ENCODE peak calls at places on chromosome 11, in nine cellular contexts. J is GOT3; Z is NCI-H1436 treated with DMSO at 0.1 percent for 48 hours; R is fibroblast of the conjunctiva; D is AG09319; Y is activated T-helper 1 cell treated with anti-CD3 and anti-CD28 coated beads, Interleukin-12 subunit alpha, Interleukin-12 subunit beta, Interleukin-2, Interleukin-4 antibody, amounts not matched to agents 30 ng/mL and 10 ng/mL and 1 ng/mL, durations not matched to agents 14 hours and 24 hours and 36 hours; V is T-helper 9 cell; T is GDM1; P is heart left ventricle. M is an unnamed sample.

GRCh38 chr11:66860449-66860831 is 3.6 kb downstream of the LRFN4 start:
- DNase-seq in R (no peak), T (no peak), J (no peak), D (no peak), Y (no peak), P (peak), Z (no peak), V (no peak), M (no peak)

GRCh38 chr11:89495951-89496350 is 4.8 kb upstream of the NOX4 start:
- DNase-seq in D (peak), J (no peak), Y (no peak), P (peak), V (no peak), Z (no peak), T (no peak), R (no peak), M (no peak)

GRCh38 chr11:68994161-68994890 is 13.5 kb upstream of the MRGPRD start:
- DNase-seq in J (no peak), D (no peak), R (no peak), V (no peak), P (no peak), Z (no peak), Y (no peak), T (no peak), M (no peak)

GRCh38 chr11:128291835-128292234 is 295.5 kb downstream of the ETS1 start:
- DNase-seq in D (no peak), J (no peak), Z (no peak), V (peak), Y (peak), R (no peak), P (no peak), T (no peak), M (peak)

GRCh38 chr11:16338397-16338796 is 17.9 kb downstream of the SOX6 start:
- DNase-seq in V (no peak), T (no peak), R (no peak), D (no peak), Z (no peak), P (no peak), J (no peak), Y (no peak), M (no peak)

GRCh38 chr11:110251837-110252236 is 44.6 kb downstream of the RDX start:
- DNase-seq in V (no peak), Z (no peak), Y (no peak), R (peak), D (peak), J (no peak), P (peak), T (no peak), M (no peak)

GRCh38 chr11:106159846-106160245 is 82.4 kb downstream of the AASDHPPT start:
- DNase-seq in J (no peak), Y (no peak), T (no peak), R (peak), Z (no peak), V (no peak), P (no peak), D (no peak), M (no peak)

GRCh38 chr11:62353841-62354240 is 16.6 kb downstream of the ASRGL1 start:
- DNase-seq in V (no peak), R (no peak), T (no peak), Y (no peak), Z (no peak), D (no peak), P (no peak), J (no peak), M (no peak)

GRCh38 chr11:66864924-66865697 is 8.2 kb downstream of the LRFN4 start:
- DNase-seq in V (no peak), T (no peak), R (no peak), Z (no peak), J (no peak), D (no peak), Y (no peak), P (peak), M (no peak)

GRCh38 chr11:12516387-12517110 is 139.2 kb downstream of the PARVA start:
- DNase-seq in Y (no peak), P (no peak), T (no peak), R (no peak), D (no peak), Z (no peak), V (no peak), J (no peak), M (no peak)

GRCh38 chr11:69425895-69426544 is 55.4 kb upstream of the LINC01488 start:
- DNase-seq in V (no peak), D (no peak), Z (no peak), J (no peak), T (no peak), Y (no peak), R (no peak), P (peak), M (no peak)

GRCh38 chr11:74611369-74611861 is 19.0 kb downstream of the POLD3 start:
- DNase-seq in T (no peak), R (peak), D (peak), J (no peak), P (no peak), Z (no peak), V (no peak), Y (no peak), M (no peak)

GRCh38 chr11:66700337-66700736 is 22.6 kb upstream of the RBM4B start:
- DNase-seq in T (no peak), J (no peak), P (no peak), Y (no peak), Z (no peak), V (no peak), R (no peak), D (no peak), M (no peak)

GRCh38 chr11:11717064-11717725 is 95.4 kb upstream of the GALNT18 start:
- DNase-seq in D (no peak), J (no peak), Z (no peak), Y (no peak), P (no peak), V (no peak), R (no peak), T (no peak), M (no peak)

GRCh38 chr11:66328307-66329144 is 7.7 kb downstream of the RIN1 start:
- DNase-seq in T (peak), D (no peak), J (peak), V (peak), P (peak), R (no peak), Y (peak), Z (peak), M (peak)

GRCh38 chr11:102410382-102410784 is 42.2 kb downstream of the TMEM123 start:
- DNase-seq in Z (no peak), P (no peak), R (no peak), V (no peak), Y (no peak), T (no peak), D (no peak), J (no peak), M (no peak)

M was measured in activated effector memory CD4-positive, alpha-beta T cell treated with Interleukin-2 at 50 U/mL for 16 hours.